ENCODE peak calls at places on chromosomes 11 and 22, in four cellular contexts. D, I, R and L are unnamed samples. For H3K79me1, the result is how much of the 10 kb centered on the place peaks cover.

GRCh38 chr11:2771758-2772466 is 72.1 kb upstream of the KCNQ1OT1 start:
- DNase-seq in I (no peak), D (no peak), R (no peak), L (peak)

GRCh38 chr11:2203440-2204259 is 32.0 kb upstream of the TH start:
- DNase-seq in R (no peak), D (no peak), I (no peak), L (no peak)

GRCh38 chr11:109869536-109869935 is 223.7 kb upstream of the ZC3H12C start:
- DNase-seq in R (no peak), D (no peak), I (no peak), L (no peak)

GRCh38 chr22:30000566-30000965 is 79.7 kb upstream of the HORMAD2 start:
- DNase-seq in I (no peak), R (peak), D (peak), L (no peak)

GRCh38 chr11:74092425-74092824 is 78.4 kb downstream of the C2CD3 start:
- DNase-seq in D (no peak), I (peak), R (no peak), L (no peak)

GRCh38 chr11:74956387-74956786 is 7.3 kb downstream of the SPCS2 start:
- DNase-seq in I (no peak), R (no peak), D (no peak), L (no peak)

GRCh38 chr11:11988862-11989261 is 19.6 kb downstream of the DKK3 start:
- DNase-seq in D (no peak), I (peak), R (no peak), L (no peak)

GRCh38 chr11:71447791-71448256 is 369 bp downstream of the DHCR7 start:
- DNase-seq in R (no peak), I (peak), D (peak), L (no peak)

GRCh38 chr11:39374963-39375698 is 2084.3 kb downstream of the LRRC4C start:
- DNase-seq in R (peak), D (peak), I (peak), L (no peak)

GRCh38 chr11:108559904-108560303 is 33.7 kb downstream of the EXPH5 start:
- DNase-seq in D (peak), R (peak), I (no peak), L (no peak)

GRCh38 chr11:65013130-65013691 is 749 bp upstream of the ARL2 start:
- DNase-seq in I (no peak), R (peak), D (peak), L (no peak)

GRCh38 chr22:21698430-21699329 is 32.9 kb downstream of the PPIL2 start:
- DNase-seq in D (peak), I (peak), R (no peak), L (peak)

GRCh38 chr11:8382436-8383053 is 118.9 kb upstream of the LMO1 start:
- DNase-seq in I (no peak), R (peak), D (peak), L (no peak)

GRCh38 chr11:17488563-17488962 is 11.9 kb upstream of the ABCC8 start:
- DNase-seq in I (no peak), D (no peak), R (no peak), L (no peak)

GRCh38 chr11:30046211-30046945 is 29.5 kb upstream of the KCNA4 start:
- DNase-seq in R (no peak), D (no peak), I (peak), L (peak)

GRCh38 chr22:20605328-20605727 is 97.9 kb downstream of the MED15 start:
- DNase-seq in I (no peak), D (no peak), R (no peak), L (peak)

GRCh38 chr22:32469799-32470212 is 4.8 kb upstream of the FBXO7 start:
- DNase-seq in D (peak), I (peak), R (peak), L (no peak)

GRCh38 chr11:104164028-104164520 is at the start of gene PDGFD:
- DNase-seq in R (peak), I (peak), D (peak), L (peak)

GRCh38 chr11:134207538-134208239 is 16.1 kb downstream of the NCAPD3 start:
- DNase-seq in R (no peak), D (peak), I (peak), L (peak)

GRCh38 chr11:60500276-60500935 is 7.8 kb downstream of the MS4A12 start:
- DNase-seq in I (peak), D (no peak), R (no peak), L (no peak)

GRCh38 chr11:23991140-23991539 is 505.7 kb upstream of the LUZP2 start:
- DNase-seq in D (no peak), R (peak), I (no peak), L (no peak)

GRCh38 chr11:12318791-12319733 is 58.3 kb upstream of the PARVA start:
- DNase-seq in R (peak), D (peak), I (no peak), L (no peak)

GRCh38 chr11:279040-279965 is 1.1 kb downstream of the NLRP6 start:
- DNase-seq in R (no peak), I (no peak), D (no peak), L (no peak)

GRCh38 chr11:34869425-34869824 is 46.8 kb downstream of the APIP start:
- DNase-seq in R (no peak), I (peak), D (no peak), L (peak)

GRCh38 chr11:112364962-112365481 is 104.4 kb upstream of the PLET1 start:
- DNase-seq in R (peak), I (no peak), D (peak), L (no peak)

GRCh38 chr11:6703247-6704063 is 20.3 kb upstream of the MRPL17 start:
- DNase-seq in R (peak), I (peak), D (peak), L (peak)

GRCh38 chr11:1260023-1260501 is 37.2 kb downstream of the MUC5B start:
- DNase-seq in R (no peak), D (peak), I (peak), L (peak)

GRCh38 chr11:125123947-125124633 is 12.7 kb upstream of the TMEM218 start:
- DNase-seq in I (peak), R (peak), D (peak), L (peak)

GRCh38 chr11:125117429-125117828 is 6.0 kb upstream of the TMEM218 start:
- DNase-seq in R (no peak), D (no peak), I (no peak), L (no peak)

GRCh38 chr11:125128450-125128849 is 17.0 kb upstream of the TMEM218 start:
- DNase-seq in D (peak), R (peak), I (no peak), L (no peak)

GRCh38 chr11:125123194-125123946 is 11.9 kb upstream of the TMEM218 start:
- DNase-seq in R (peak), D (no peak), I (no peak), L (no peak)
- H3K9ac ChIP-seq in R (no peak), D (no peak), I (no peak), L (no peak)

GRCh38 chr11:45275823-45276222 is 10.3 kb downstream of the SYT13 start:
- DNase-seq in I (no peak), D (no peak), R (no peak), L (no peak)
- H3K79me1 ChIP-seq in I (under half), D (under half), R (under half), L (under half)

GRCh38 chr22:46112405-46112804 is 37.9 kb upstream of the PPARA start:
- DNase-seq in R (no peak), D (no peak), I (no peak), L (no peak)
- H3K18ac ChIP-seq in R (no peak), D (peak), I (no peak), L (no peak)

GRCh38 chr11:94000641-94001040 is 20.5 kb upstream of the HEPHL1 start:
- DNase-seq in R (peak), D (no peak), I (no peak), L (no peak)
- H3K9ac ChIP-seq in R (no peak), D (peak), I (no peak), L (no peak)